ENCODE peak calls at places on chromosome 1, in five cellular contexts. D is stimulated activated CD4-positive, alpha-beta T cell treated with anti-CD3 and anti-CD28 coated beads, Interleukin-2, amount 100 ng/mL, for 48 hours; C is small intestine; V is naive thymus-derived CD8-positive, alpha-beta T cell; A is CD8-positive, alpha-beta T cell. T is an unnamed sample.

GRCh38 chr1:203267347-203267846 is 37.9 kb upstream of the BTG2 start:
- DNase-seq in D (peak), C (peak), V (peak), A (peak), T (no peak)

GRCh38 chr1:245475116-245475515 is 320.3 kb downstream of the KIF26B start:
- DNase-seq in D (no peak), C (no peak), V (no peak), A (no peak), T (no peak)

GRCh38 chr1:214581785-214582184 is 21.2 kb upstream of the CENPF start:
- DNase-seq in D (no peak), C (no peak), V (no peak), A (no peak), T (no peak)

GRCh38 chr1:96641292-96641691 is 80.3 kb upstream of the PTBP2 start:
- DNase-seq in D (no peak), C (no peak), V (no peak), A (no peak), T (no peak)

GRCh38 chr1:13730751-13731482 is 30.9 kb downstream of the PRDM2 start:
- DNase-seq in D (peak), C (peak), V (peak), A (peak), T (no peak)

GRCh38 chr1:32339363-32339978 is 3.4 kb upstream of the MARCKSL1 start:
- DNase-seq in D (no peak), C (no peak), V (no peak), A (no peak), T (no peak)

GRCh38 chr1:74422379-74423155 is 89.8 kb downstream of the LRRC53 start:
- DNase-seq in D (no peak), C (no peak), V (no peak), A (no peak), T (no peak)

GRCh38 chr1:180953291-180953747 is 40.6 kb downstream of the KIAA1614 start:
- DNase-seq in D (no peak), C (peak), V (no peak), A (no peak), T (no peak)

GRCh38 chr1:234861761-234862160 is 251.8 kb upstream of the IRF2BP2 start:
- DNase-seq in D (no peak), C (peak), V (no peak), A (no peak), T (no peak)